ENCODE peak calls at places on chromosomes 11 and 22, in seven cellular contexts. J, N, G, U, Q, F and V are unnamed samples. For H3K36me3, the result is how much of the 10 kb centered on the place peaks cover.

GRCh38 chr11:85947431-85948272 is 92.5 kb downstream of the CCDC83 start:
- DNase-seq in J (peak), N (no peak), G (no peak), U (peak), Q (no peak), F (no peak), V (no peak)

GRCh38 chr11:123473941-123474668 is 44.0 kb downstream of the GRAMD1B start:
- DNase-seq in J (no peak), N (no peak), G (no peak), U (no peak), Q (no peak), F (no peak), V (no peak)

GRCh38 chr11:130677486-130678153 is 229.2 kb downstream of the ADAMTS15 start:
- DNase-seq in J (no peak), N (peak), G (no peak), U (no peak), Q (no peak), F (no peak), V (peak)

GRCh38 chr11:10604340-10604748 is 35.9 kb upstream of the LYVE1 start:
- DNase-seq in J (peak), N (no peak), G (peak), U (peak), Q (no peak), F (peak), V (no peak)

GRCh38 chr11:104033134-104033533 is 3.3 kb upstream of the DDI1 start:
- DNase-seq in J (peak), N (peak), G (no peak), U (no peak), Q (no peak), F (no peak), V (no peak)

GRCh38 chr11:90243534-90243933 is 20.7 kb upstream of the CHORDC1 start:
- DNase-seq in J (no peak), N (no peak), G (no peak), U (no peak), Q (no peak), F (no peak), V (no peak)

GRCh38 chr22:33476716-33477115 is 418.5 kb upstream of the SYN3 start:
- DNase-seq in J (no peak), N (no peak), G (no peak), U (no peak), Q (no peak), F (no peak), V (no peak)

GRCh38 chr11:7353100-7353499 is 101.4 kb downstream of the SYT9 start:
- DNase-seq in J (no peak), N (peak), G (no peak), U (no peak), Q (no peak), F (no peak), V (peak)

GRCh38 chr11:36436589-36436988 is 73.5 kb downstream of the TRAF6 start:
- DNase-seq in J (no peak), N (no peak), G (no peak), U (no peak), Q (no peak), F (no peak), V (no peak)

GRCh38 chr11:15911377-15912044 is 444.8 kb downstream of the SOX6 start:
- DNase-seq in J (peak), N (peak), G (no peak), U (peak), Q (no peak), F (peak), V (no peak)

GRCh38 chr11:72069787-72070251 is 10.5 kb downstream of the NUMA1 start:
- DNase-seq in J (peak), N (peak), G (peak), U (peak), Q (no peak), F (peak), V (no peak)

GRCh38 chr11:36452987-36453386 is 57.1 kb downstream of the TRAF6 start:
- DNase-seq in J (no peak), N (no peak), G (no peak), U (no peak), Q (no peak), F (no peak), V (no peak)

GRCh38 chr11:42806191-42806590 is 505.6 kb upstream of the API5 start:
- DNase-seq in J (no peak), N (no peak), G (no peak), U (no peak), Q (no peak), F (no peak), V (no peak)

GRCh38 chr11:92107331-92107730 is 117.3 kb upstream of the FAT3 start:
- DNase-seq in J (no peak), N (no peak), G (no peak), U (no peak), Q (no peak), F (no peak), V (no peak)

GRCh38 chr11:92104349-92104748 is 120.3 kb upstream of the FAT3 start:
- DNase-seq in J (no peak), N (no peak), G (no peak), U (no peak), Q (no peak), F (no peak), V (peak)

GRCh38 chr11:92111291-92111690 is 113.3 kb upstream of the FAT3 start:
- DNase-seq in J (no peak), N (peak), G (peak), U (no peak), Q (no peak), F (no peak), V (no peak)

DNA sequence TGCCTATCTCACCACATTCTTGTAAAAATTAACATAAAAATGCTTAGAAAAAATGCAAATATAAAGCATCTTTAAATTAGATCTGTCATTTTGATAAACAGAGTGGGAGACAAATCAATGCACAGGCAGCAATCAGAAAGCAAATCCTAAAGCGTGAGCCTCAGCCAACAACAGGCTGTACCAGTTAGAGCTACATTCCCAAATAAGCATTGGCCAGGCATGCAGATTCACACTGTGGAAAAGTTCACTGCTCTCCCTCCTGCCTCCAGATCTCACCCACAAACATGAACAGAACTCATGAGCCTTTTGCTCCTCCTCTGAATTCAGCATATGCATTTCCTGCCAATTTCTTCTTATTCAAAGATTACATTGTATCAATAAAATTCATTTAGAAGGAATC is 115.1 kb upstream of the FAT3 start:
- DNase-seq in J (no peak), N (no peak), G (no peak), U (no peak), Q (no peak), F (no peak), V (no peak)
- H3K36me3 ChIP-seq in J (under half), N (under half), G (under half), U (under half), Q (under half), F (under half), V (under half)

DNA sequence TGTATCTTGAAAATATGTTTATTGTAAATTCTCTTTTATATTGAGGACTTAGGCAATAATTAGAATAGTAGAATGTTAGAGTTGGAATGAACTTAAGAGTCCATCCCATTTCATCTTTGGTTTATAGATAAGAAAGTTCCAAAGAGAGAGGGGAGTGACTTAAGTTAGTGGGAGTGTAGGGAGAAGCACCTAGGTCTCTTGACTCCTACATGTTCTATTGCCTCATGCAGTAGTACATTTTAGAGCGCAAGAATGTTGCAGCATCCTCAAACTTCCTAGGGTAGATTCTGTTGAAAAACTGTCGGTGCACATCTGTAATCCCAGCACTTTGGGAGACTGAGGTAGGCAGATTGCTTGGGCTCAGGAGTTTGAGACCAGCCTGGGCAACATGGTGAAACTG is 8.7 kb downstream of the RRM1 start:
- DNase-seq in J (no peak), N (no peak), G (no peak), U (no peak), Q (no peak), F (no peak), V (no peak)
- H3K36me3 ChIP-seq in J (half or more), N (under half), G (half or more), U (under half), Q (under half), F (half or more), V (under half)

GRCh38 chr11:73402834-73403185 is 26.6 kb downstream of the RELT start:
- DNase-seq in J (no peak), N (peak), G (no peak), U (no peak), Q (no peak), F (no peak), V (no peak)

GRCh38 chr11:73399159-73400090 is 23.2 kb downstream of the RELT start:
- DNase-seq in J (no peak), N (no peak), G (no peak), U (no peak), Q (no peak), F (peak), V (no peak)

GRCh38 chr11:73400293-73400692 is 24.1 kb downstream of the RELT start:
- DNase-seq in J (no peak), N (no peak), G (no peak), U (no peak), Q (no peak), F (peak), V (no peak)

GRCh38 chr11:73401924-73402833 is 26.0 kb downstream of the RELT start:
- DNase-seq in J (no peak), N (no peak), G (no peak), U (no peak), Q (no peak), F (no peak), V (no peak)

GRCh38 chr11:73401217-73401923 is 25.2 kb downstream of the RELT start:
- DNase-seq in J (no peak), N (no peak), G (no peak), U (no peak), Q (no peak), F (no peak), V (no peak)
- H3K36me3 ChIP-seq in J (under half), N (under half), G (half or more), U (under half), Q (under half), F (under half), V (under half)

GRCh38 chr11:62536301-62536957 is 10.2 kb downstream of the AHNAK start:
- DNase-seq in J (no peak), N (no peak), G (no peak), U (no peak), Q (no peak), F (no peak), V (no peak)
- H3K36me3 ChIP-seq in J (half or more), N (under half), G (half or more), U (under half), Q (under half), F (half or more), V (under half)

DNA sequence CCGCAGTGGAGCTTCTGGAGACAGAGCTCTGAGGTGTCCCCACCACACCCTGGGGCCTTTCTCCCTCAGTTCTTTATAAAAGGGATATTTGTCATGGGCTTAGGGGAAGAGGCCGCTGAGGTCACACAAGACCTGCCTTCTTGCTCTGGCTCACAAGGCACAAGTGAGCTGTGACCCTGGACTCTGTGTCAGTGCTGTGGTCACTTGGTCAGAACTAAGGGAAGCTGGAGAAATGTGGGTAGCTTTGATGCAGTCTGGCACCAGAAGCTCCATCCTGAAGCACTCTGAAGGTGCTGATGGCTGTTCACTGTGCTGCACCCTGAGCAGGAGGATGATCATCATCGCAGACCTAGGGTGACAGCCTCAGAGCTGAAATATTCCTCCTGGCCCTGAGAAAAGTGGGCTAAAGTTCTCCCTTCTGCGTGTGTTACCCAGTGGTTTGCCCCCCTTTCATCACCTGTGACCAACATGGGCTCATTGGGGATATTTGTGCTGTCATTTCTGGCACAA is 28.1 kb upstream of the VPREB1 start:
- DNase-seq in J (no peak), N (no peak), G (no peak), U (no peak), Q (no peak), F (no peak), V (no peak)
- H3K36me3 ChIP-seq in J (under half), N (under half), G (under half), U (under half), Q (under half), F (under half), V (under half)

GRCh38 chr22:49866646-49867045 is 13.0 kb downstream of the ZBED4 start:
- DNase-seq in J (no peak), N (no peak), G (no peak), U (no peak), Q (no peak), F (no peak), V (no peak)
- H3K36me3 ChIP-seq in J (under half), N (under half), G (under half), U (under half), Q (under half), F (half or more), V (under half)

GRCh38 chr11:67275606-67276409 is 9.5 kb downstream of the GRK2 start:
- DNase-seq in J (peak), N (no peak), G (peak), U (peak), Q (peak), F (no peak), V (no peak)

GRCh38 chr11:67274768-67275605 is 8.7 kb downstream of the GRK2 start:
- DNase-seq in J (peak), N (no peak), G (peak), U (peak), Q (no peak), F (no peak), V (no peak)

GRCh38 chr11:67277231-67277961 is 11.1 kb downstream of the GRK2 start:
- DNase-seq in J (peak), N (no peak), G (peak), U (peak), Q (peak), F (peak), V (no peak)

GRCh38 chr11:67278135-67278938 is 10.8 kb upstream of the ANKRD13D start:
- DNase-seq in J (no peak), N (no peak), G (peak), U (peak), Q (no peak), F (no peak), V (no peak)

DNA sequence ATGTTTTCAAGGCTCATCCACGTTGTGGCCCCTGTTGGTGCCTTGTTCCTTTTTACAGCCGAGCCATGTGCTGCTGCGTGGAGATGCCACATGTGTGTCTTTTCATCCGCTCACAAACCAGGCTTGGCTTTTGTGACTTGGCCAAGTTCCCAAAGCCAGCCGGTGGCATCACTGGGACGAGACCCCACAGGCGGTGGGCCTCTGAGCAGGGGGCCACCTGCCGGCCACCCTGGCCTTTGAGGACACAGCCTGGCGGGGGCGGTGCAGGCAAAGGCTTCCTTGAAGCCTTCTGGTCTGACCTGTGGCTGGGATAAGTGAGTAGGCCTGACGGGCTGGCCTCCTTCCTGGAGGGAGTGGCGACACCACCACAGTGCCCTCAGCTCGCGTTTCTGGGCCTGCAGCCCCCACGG is 10.6 kb downstream of the GRK2 start:
- DNase-seq in J (peak), N (no peak), G (peak), U (peak), Q (peak), F (no peak), V (no peak)
- H3K36me3 ChIP-seq in J (under half), N (under half), G (half or more), U (under half), Q (under half), F (under half), V (under half)

GRCh38 chr11:73996161-73996747 is 12.6 kb downstream of the UCP3 start:
- DNase-seq in J (no peak), N (no peak), G (no peak), U (no peak), Q (no peak), F (no peak), V (no peak)
- H3K36me3 ChIP-seq in J (under half), N (under half), G (under half), U (under half), Q (under half), F (under half), V (under half)

DNA sequence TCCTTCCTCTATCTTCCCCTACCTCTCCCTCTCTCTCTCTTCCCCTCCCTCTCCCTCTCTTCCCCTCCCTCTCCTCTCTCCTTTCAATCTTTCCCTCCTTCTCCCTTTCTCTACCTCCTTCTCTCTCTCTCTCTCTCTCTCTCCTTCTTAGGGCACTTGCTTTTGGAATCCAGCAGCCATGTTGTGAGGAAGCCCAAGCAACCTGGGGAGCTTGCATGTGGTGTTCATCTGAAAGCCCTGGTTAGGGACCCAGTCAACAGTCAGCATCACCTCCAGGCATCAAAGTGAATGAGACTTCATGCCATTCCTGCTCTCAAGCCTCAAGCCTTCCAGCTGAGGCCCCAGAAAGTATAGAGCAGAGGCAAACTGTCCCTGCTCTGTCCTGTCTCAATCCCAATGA is 65.6 kb upstream of the SHISAL1 start:
- DNase-seq in J (no peak), N (no peak), G (no peak), U (no peak), Q (no peak), F (no peak), V (no peak)
- H3K36me3 ChIP-seq in J (under half), N (under half), G (under half), U (under half), Q (under half), F (under half), V (under half)

GRCh38 chr11:250740-251299 is 14.0 kb downstream of the PSMD13 start:
- DNase-seq in J (peak), N (peak), G (no peak), U (no peak), Q (peak), F (peak), V (no peak)
- H3K36me3 ChIP-seq in J (half or more), N (under half), G (half or more), U (under half), Q (under half), F (half or more), V (under half)